ENCODE peak calls at places on chromosome 18, in four cellular contexts. One of them, this sample, is unnamed. For H3K36me3, the result is how much of the 10 kb centered on the place peaks cover.

GRCh38 chr18:58412844-58413666 is 215.8 kb downstream of the ALPK2 start:
- DNase-seq in BJ: no peak
- DNase-seq in SK-N-SH: no peak
- DNase-seq in fibroblast of lung: no peak
- DNase-seq in this sample: no peak

GRCh38 chr18:28541941-28542340 is 365.0 kb upstream of the CDH2 start:
- DNase-seq in BJ: no peak
- DNase-seq in SK-N-SH: peak
- DNase-seq in fibroblast of lung: no peak
- DNase-seq in this sample: no peak

GRCh38 chr18:28086530-28087172 is 90.3 kb downstream of the CDH2 start:
- DNase-seq in BJ: no peak
- DNase-seq in SK-N-SH: no peak
- DNase-seq in fibroblast of lung: peak
- DNase-seq in this sample: no peak

GRCh38 chr18:24400587-24400986 is 3.0 kb upstream of the OSBPL1A start:
- DNase-seq in BJ: no peak
- DNase-seq in SK-N-SH: no peak
- DNase-seq in fibroblast of lung: peak
- DNase-seq in this sample: peak

GRCh38 chr18:58495202-58495601 is 133.7 kb downstream of the ALPK2 start:
- DNase-seq in BJ: peak
- DNase-seq in SK-N-SH: no peak
- DNase-seq in fibroblast of lung: peak
- DNase-seq in this sample: no peak

GRCh38 chr18:67938691-67939090 is 422.2 kb upstream of the DSEL start:
- DNase-seq in BJ: peak
- DNase-seq in SK-N-SH: no peak
- DNase-seq in fibroblast of lung: no peak
- DNase-seq in this sample: no peak

GRCh38 chr18:11761553-11761952 is 72.5 kb downstream of the GNAL start:
- DNase-seq in BJ: no peak
- DNase-seq in SK-N-SH: no peak
- DNase-seq in fibroblast of lung: no peak
- DNase-seq in this sample: no peak

GRCh38 chr18:59623456-59624383 is 73.5 kb downstream of the CCBE1 start:
- DNase-seq in BJ: peak
- DNase-seq in SK-N-SH: no peak
- DNase-seq in fibroblast of lung: peak
- DNase-seq in this sample: no peak

GRCh38 chr18:14930576-14930975 is 182.6 kb downstream of the ANKRD30B start:
- DNase-seq in BJ: no peak
- DNase-seq in SK-N-SH: no peak
- DNase-seq in fibroblast of lung: no peak
- DNase-seq in this sample: no peak

GRCh38 chr18:44796505-44797198 is 116.0 kb downstream of the SETBP1 start:
- DNase-seq in BJ: no peak
- DNase-seq in SK-N-SH: no peak
- DNase-seq in fibroblast of lung: no peak
- DNase-seq in this sample: no peak

GRCh38 chr18:48955528-48956261 is 4.9 kb upstream of the SMAD7 start:
- DNase-seq in BJ: peak
- DNase-seq in SK-N-SH: no peak
- DNase-seq in fibroblast of lung: peak
- DNase-seq in this sample: no peak

GRCh38 chr18:50559750-50560680 is at the start of gene MAPK4:
- DNase-seq in BJ: no peak
- DNase-seq in SK-N-SH: peak
- DNase-seq in fibroblast of lung: peak
- DNase-seq in this sample: no peak

GRCh38 chr18:79681484-79682387 is 2.1 kb downstream of the CTDP1 start:
- DNase-seq in BJ: no peak
- DNase-seq in SK-N-SH: no peak
- DNase-seq in fibroblast of lung: no peak
- DNase-seq in this sample: no peak

GRCh38 chr18:77478619-77479018 is 229.0 kb downstream of the GALR1 start:
- DNase-seq in BJ: no peak
- DNase-seq in SK-N-SH: peak
- DNase-seq in fibroblast of lung: no peak
- DNase-seq in this sample: no peak
- TF ChIP-seq CTCF in BJ: no peak
- TF ChIP-seq CTCF in SK-N-SH: no peak
- TF ChIP-seq CTCF in fibroblast of lung: no peak
- TF ChIP-seq CTCF in this sample: no peak

GRCh38 chr18:2952605-2953004 is 60.3 kb downstream of the LPIN2 start:
- DNase-seq in BJ: no peak
- DNase-seq in SK-N-SH: no peak
- DNase-seq in fibroblast of lung: no peak
- DNase-seq in this sample: no peak

GRCh38 chr18:2954869-2955645 is 57.9 kb downstream of the LPIN2 start:
- DNase-seq in BJ: no peak
- DNase-seq in SK-N-SH: no peak
- DNase-seq in fibroblast of lung: no peak
- DNase-seq in this sample: no peak

GRCh38 chr18:2958819-2959298 is 54.1 kb downstream of the LPIN2 start:
- DNase-seq in BJ: no peak
- DNase-seq in SK-N-SH: peak
- DNase-seq in fibroblast of lung: peak
- DNase-seq in this sample: no peak

GRCh38 chr18:2955966-2956521 is 56.9 kb downstream of the LPIN2 start:
- DNase-seq in BJ: no peak
- DNase-seq in SK-N-SH: no peak
- DNase-seq in fibroblast of lung: no peak
- DNase-seq in this sample: no peak

DNA sequence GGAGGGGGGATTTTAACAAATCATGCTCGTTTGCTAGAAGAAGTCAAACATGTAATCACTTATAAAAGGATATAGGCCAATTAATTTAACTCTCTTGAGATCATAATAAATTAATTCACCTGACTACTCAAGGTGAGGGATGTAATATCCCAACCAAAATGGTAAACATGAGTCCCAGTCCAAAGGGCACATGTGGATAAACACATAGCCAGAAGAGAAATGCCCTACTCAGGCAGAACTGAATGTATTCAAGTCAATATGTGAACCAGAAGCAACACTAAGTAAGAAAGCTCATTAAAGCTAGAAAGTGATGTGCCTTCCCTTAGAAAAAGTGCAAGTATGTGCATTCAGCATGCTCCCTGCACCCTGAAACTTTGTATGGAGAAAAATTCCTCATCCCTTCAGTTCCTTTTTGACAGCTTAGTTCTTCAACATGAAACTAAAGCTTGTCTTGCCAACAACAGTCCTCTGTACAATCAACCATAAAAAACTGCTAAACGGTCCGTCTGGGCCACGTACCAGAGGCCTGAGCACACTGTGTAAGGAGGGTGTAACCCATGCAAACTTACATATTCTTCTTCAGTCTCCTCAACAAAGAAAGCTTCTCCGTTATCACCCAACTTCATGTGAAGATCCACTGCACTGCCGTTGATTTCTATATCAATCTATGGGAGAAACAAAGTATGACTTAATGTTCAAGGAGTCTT is 58.9 kb downstream of the LPIN2 start:
- DNase-seq in BJ: no peak
- DNase-seq in SK-N-SH: no peak
- DNase-seq in fibroblast of lung: no peak
- DNase-seq in this sample: no peak
- H3K36me3 ChIP-seq in BJ: under half
- H3K36me3 ChIP-seq in SK-N-SH: half or more
- H3K36me3 ChIP-seq in fibroblast of lung: under half
- H3K36me3 ChIP-seq in this sample: under half

GRCh38 chr18:22171839-22172582 is 2.6 kb downstream of the GATA6 start:
- DNase-seq in BJ: no peak
- DNase-seq in SK-N-SH: no peak
- DNase-seq in fibroblast of lung: no peak
- DNase-seq in this sample: no peak
- H3K4me3 ChIP-seq in BJ: no peak
- H3K4me3 ChIP-seq in SK-N-SH: no peak
- H3K4me3 ChIP-seq in fibroblast of lung: peak
- H3K4me3 ChIP-seq in this sample: peak

GRCh38 chr18:46794607-46795006 is 37.8 kb upstream of the ST8SIA5 start:
- DNase-seq in BJ: no peak
- DNase-seq in SK-N-SH: no peak
- DNase-seq in fibroblast of lung: no peak
- DNase-seq in this sample: no peak

GRCh38 chr18:46787674-46788073 is 30.8 kb upstream of the ST8SIA5 start:
- DNase-seq in BJ: no peak
- DNase-seq in SK-N-SH: no peak
- DNase-seq in fibroblast of lung: no peak
- DNase-seq in this sample: no peak

GRCh38 chr18:46793565-46793964 is 36.7 kb upstream of the ST8SIA5 start:
- DNase-seq in BJ: no peak
- DNase-seq in SK-N-SH: no peak
- DNase-seq in fibroblast of lung: no peak
- DNase-seq in this sample: no peak
- TF ChIP-seq CTCF in BJ: no peak
- TF ChIP-seq CTCF in SK-N-SH: no peak
- TF ChIP-seq CTCF in fibroblast of lung: no peak
- TF ChIP-seq CTCF in this sample: no peak

GRCh38 chr18:54191352-54191751 is 33.1 kb downstream of the MBD2 start:
- DNase-seq in BJ: no peak
- DNase-seq in SK-N-SH: no peak
- DNase-seq in fibroblast of lung: no peak
- DNase-seq in this sample: no peak
- H3K36me3 ChIP-seq in BJ: under half
- H3K36me3 ChIP-seq in SK-N-SH: under half
- H3K36me3 ChIP-seq in fibroblast of lung: under half
- H3K36me3 ChIP-seq in this sample: under half

GRCh38 chr18:76490701-76491171 is 4.3 kb downstream of the ZNF516 start:
- DNase-seq in BJ: no peak
- DNase-seq in SK-N-SH: peak
- DNase-seq in fibroblast of lung: peak
- DNase-seq in this sample: no peak

GRCh38 chr18:76488190-76488589 is 6.9 kb downstream of the ZNF516 start:
- DNase-seq in BJ: no peak
- DNase-seq in SK-N-SH: no peak
- DNase-seq in fibroblast of lung: peak
- DNase-seq in this sample: no peak

GRCh38 chr18:76490040-76490439 is 5.0 kb downstream of the ZNF516 start:
- DNase-seq in BJ: no peak
- DNase-seq in SK-N-SH: no peak
- DNase-seq in fibroblast of lung: peak
- DNase-seq in this sample: no peak

GRCh38 chr18:76487782-76488181 is 7.3 kb downstream of the ZNF516 start:
- DNase-seq in BJ: no peak
- DNase-seq in SK-N-SH: peak
- DNase-seq in fibroblast of lung: no peak
- DNase-seq in this sample: no peak

GRCh38 chr18:76489081-76489480 is 6.0 kb downstream of the ZNF516 start:
- DNase-seq in BJ: no peak
- DNase-seq in SK-N-SH: no peak
- DNase-seq in fibroblast of lung: peak
- DNase-seq in this sample: no peak
- H3K4me3 ChIP-seq in BJ: no peak
- H3K4me3 ChIP-seq in SK-N-SH: no peak
- H3K4me3 ChIP-seq in fibroblast of lung: no peak
- H3K4me3 ChIP-seq in this sample: no peak

GRCh38 chr18:77058186-77058847 is 74.3 kb downstream of the MBP start:
- DNase-seq in BJ: no peak
- DNase-seq in SK-N-SH: no peak
- DNase-seq in fibroblast of lung: no peak
- DNase-seq in this sample: no peak

GRCh38 chr18:77057043-77057442 is 75.5 kb downstream of the MBP start:
- DNase-seq in BJ: no peak
- DNase-seq in SK-N-SH: no peak
- DNase-seq in fibroblast of lung: no peak
- DNase-seq in this sample: no peak

GRCh38 chr18:77061291-77061945 is 71.2 kb downstream of the MBP start:
- DNase-seq in BJ: no peak
- DNase-seq in SK-N-SH: no peak
- DNase-seq in fibroblast of lung: peak
- DNase-seq in this sample: no peak

GRCh38 chr18:77061946-77062517 is 70.6 kb downstream of the MBP start:
- DNase-seq in BJ: no peak
- DNase-seq in SK-N-SH: no peak
- DNase-seq in fibroblast of lung: no peak
- DNase-seq in this sample: no peak

GRCh38 chr18:77059294-77059916 is 73.2 kb downstream of the MBP start:
- DNase-seq in BJ: no peak
- DNase-seq in SK-N-SH: peak
- DNase-seq in fibroblast of lung: peak
- DNase-seq in this sample: no peak
- TF ChIP-seq CTCF in BJ: peak
- TF ChIP-seq CTCF in SK-N-SH: peak
- TF ChIP-seq CTCF in fibroblast of lung: peak
- TF ChIP-seq CTCF in this sample: peak